ENCODE peak calls at places on chromosomes 12 and 14, in six cellular contexts. O is DND-41, Y is adipocyte, T is PC-3, U is neural progenitor cell, C is endodermal cell. P is an unnamed sample.

GRCh38 chr14:103315368-103315911 is 18.6 kb upstream of the EIF5 start:
- DNase-seq in U (no peak), Y (no peak), T (no peak), C (no peak), O (no peak), P (no peak)

GRCh38 chr14:81464253-81465001 is 64.3 kb upstream of the STON2 start:
- DNase-seq in O (peak), U (peak), T (peak), Y (peak), C (peak), P (peak)

GRCh38 chr14:57871487-57872080 is 5.7 kb upstream of the SLC35F4 start:
- DNase-seq in Y (peak), C (peak), U (peak), O (peak), T (peak), P (peak)

GRCh38 chr14:80095623-80096022 is 115.7 kb downstream of the DIO2 start:
- DNase-seq in T (peak), U (no peak), C (no peak), O (no peak), Y (peak), P (no peak)

GRCh38 chr12:130994821-130995375 is 41.2 kb downstream of the ADGRD1 start:
- DNase-seq in O (no peak), U (no peak), Y (no peak), T (no peak), C (no peak), P (no peak)

GRCh38 chr14:95562892-95563685 is 28.2 kb downstream of the GLRX5 start:
- DNase-seq in U (no peak), O (no peak), Y (peak), C (peak), T (no peak), P (peak)

GRCh38 chr14:64628940-64629403 is 75.3 kb upstream of the PLEKHG3 start:
- DNase-seq in Y (peak), U (no peak), T (peak), O (no peak), C (peak), P (no peak)

GRCh38 chr12:91111366-91112321 is at the start of gene LUM:
- DNase-seq in T (peak), U (peak), C (peak), Y (peak), O (no peak), P (no peak)

GRCh38 chr14:29054119-29054518 is 287.5 kb downstream of the FOXG1 start:
- DNase-seq in Y (peak), O (no peak), C (no peak), U (no peak), T (no peak), P (no peak)

GRCh38 chr12:8687846-8688601 is 9.8 kb upstream of the RIMKLB start:
- DNase-seq in U (peak), C (peak), Y (peak), O (peak), T (peak), P (no peak)

GRCh38 chr12:66228462-66228861 is 39.4 kb downstream of the IRAK3 start:
- DNase-seq in C (no peak), T (no peak), Y (no peak), U (no peak), O (no peak), P (no peak)

GRCh38 chr14:22599349-22599748 is 1.2 kb downstream of the ABHD4 start:
- DNase-seq in C (no peak), O (no peak), T (no peak), Y (no peak), U (no peak), P (no peak)

GRCh38 chr12:124953689-124954405 is 35.1 kb downstream of the DHX37 start:
- DNase-seq in O (no peak), T (no peak), Y (no peak), C (no peak), U (no peak), P (no peak)

DNA sequence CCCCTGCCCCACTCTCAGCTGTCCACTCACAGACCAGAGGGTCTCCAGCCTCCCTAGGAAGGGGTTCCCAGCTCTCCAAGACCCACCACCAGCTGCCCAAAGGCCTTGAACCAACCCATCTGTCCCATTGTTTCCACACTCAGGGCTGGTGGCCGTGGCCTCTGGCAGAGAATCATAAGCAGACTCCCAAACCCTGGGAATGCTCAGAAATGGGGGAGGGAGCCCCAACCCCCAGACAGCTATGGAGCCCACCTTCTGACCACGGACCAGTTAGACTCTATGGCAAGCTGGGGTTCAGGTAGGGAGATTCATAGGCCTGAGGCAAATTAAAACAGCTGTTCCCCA is 280.0 kb downstream of the DPF3 start:
- DNase-seq in U (no peak), C (peak), Y (no peak), T (no peak), O (no peak), P (no peak)
- H3K9ac ChIP-seq in U (no peak), C (no peak), Y (no peak), T (no peak), O (no peak), P (no peak)

GRCh38 chr14:99758121-99758871 is 34.9 kb upstream of the EML1 start:
- DNase-seq in C (peak), U (peak), O (no peak), Y (peak), T (peak), P (no peak)
- H3K9ac ChIP-seq in C (no peak), U (no peak), O (no peak), Y (no peak), T (peak), P (no peak)

GRCh38 chr12:123433615-123434014 is 2.9 kb downstream of the RILPL2 start:
- DNase-seq in U (no peak), O (no peak), T (no peak), Y (no peak), C (no peak), P (no peak)
- H3K9ac ChIP-seq in U (no peak), O (no peak), T (no peak), Y (no peak), C (no peak), P (no peak)

DNA sequence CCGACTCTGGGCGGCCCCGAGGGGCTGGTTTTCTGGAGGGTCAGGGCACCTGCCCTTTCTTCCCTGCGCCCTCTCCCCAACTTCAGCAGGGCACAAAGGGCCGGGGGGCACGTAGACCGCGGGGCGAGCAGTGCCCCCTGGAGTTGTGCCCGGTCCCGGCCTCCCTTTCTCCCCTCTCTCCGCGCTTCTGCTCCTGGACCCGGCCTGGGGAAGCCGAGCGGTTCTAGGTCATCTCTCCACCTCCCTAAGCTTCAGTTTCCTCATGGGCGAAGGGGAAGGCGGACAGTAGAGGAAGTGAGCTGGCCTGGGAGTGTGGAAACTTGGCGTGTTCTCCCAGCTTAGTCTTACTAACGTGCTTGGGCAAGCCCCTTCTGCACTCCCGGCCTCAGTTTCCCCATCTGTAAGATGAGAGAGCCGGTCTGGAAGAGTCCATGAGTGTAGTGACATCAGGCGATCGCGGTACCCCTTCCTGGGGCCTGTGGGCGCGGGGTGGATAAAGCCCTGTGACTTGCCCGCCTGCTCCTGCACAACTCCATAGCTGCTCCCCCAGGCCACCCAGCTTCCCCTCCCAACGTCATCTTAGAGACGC is 158.6 kb upstream of the PARP11 start:
- DNase-seq in O (no peak), U (no peak), C (peak), Y (no peak), T (peak), P (no peak)
- H3K9ac ChIP-seq in O (no peak), U (no peak), C (no peak), Y (peak), T (no peak), P (no peak)

DNA sequence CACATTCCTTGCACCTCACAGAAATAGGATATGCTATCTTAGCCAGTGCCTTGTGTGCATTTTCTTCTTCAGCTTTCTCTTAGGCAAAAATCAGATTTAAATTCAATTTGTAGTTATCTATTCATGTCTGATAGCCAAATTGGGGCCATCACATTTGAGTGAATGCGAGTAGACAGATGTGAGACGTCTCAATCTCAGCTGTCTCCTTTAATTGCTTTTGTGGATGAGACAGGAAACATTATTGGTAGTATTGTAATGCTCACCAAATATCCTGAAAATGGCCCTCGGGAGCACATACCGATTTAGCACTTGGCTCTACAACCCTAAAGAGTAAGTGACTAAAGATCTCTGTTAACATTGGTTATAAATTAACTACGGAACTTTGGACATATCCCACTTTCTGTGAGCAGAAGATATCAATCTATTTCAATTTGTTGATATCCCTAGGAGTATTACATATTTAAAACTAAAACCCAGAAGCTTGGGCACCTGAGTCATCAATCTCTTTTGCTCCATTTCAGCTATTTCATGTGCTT is 1012.5 kb upstream of the TMEM132C start:
- DNase-seq in Y (no peak), U (no peak), O (no peak), C (no peak), T (no peak), P (no peak)
- H3K9ac ChIP-seq in Y (no peak), U (no peak), O (no peak), C (no peak), T (no peak), P (no peak)

DNA sequence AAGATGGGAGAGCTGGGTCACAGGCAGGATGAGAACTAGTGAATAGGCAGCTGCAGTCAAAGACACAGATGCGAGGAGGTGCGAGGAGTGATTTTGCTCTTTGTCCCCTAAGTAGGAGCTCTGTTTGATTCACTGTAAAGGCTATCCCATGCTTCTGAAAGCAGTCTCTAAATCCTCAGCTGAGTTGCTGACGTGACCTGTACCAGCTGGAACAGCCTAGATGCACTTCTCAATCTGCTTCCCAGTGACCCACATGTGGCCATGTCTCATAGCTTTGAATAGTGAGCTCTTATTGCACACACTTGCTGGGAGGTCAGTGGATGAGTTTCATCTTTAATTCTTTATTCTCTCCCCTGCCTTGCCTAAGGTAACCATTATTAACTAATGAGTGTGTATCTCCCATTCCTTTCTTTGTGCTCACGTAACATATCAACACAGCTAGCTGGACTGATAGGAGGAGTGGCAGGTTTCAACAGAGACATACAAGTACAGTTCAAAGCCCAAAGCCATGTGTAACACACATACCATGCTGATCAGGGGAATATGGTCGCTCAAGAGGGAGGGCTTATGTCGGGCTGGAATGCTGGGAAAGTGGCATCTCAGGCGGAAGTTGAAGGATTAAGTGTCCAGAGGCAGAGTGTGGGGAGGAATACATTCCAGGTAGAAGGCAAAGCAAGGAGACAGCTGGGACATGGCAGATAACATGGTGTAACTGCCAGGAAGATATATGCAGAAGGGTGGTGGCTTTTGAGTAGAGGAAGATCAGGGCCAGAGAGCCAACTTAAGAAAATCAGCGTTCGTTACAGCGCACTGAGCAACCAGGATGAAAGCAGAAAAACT is 15.4 kb upstream of the YY1 start:
- DNase-seq in U (peak), O (no peak), T (no peak), Y (no peak), C (peak), P (no peak)
- H3K9ac ChIP-seq in U (peak), O (no peak), T (no peak), Y (no peak), C (no peak), P (peak)

GRCh38 chr14:100065942-100066574 is 836 bp downstream of the EVL start:
- DNase-seq in T (no peak), C (no peak), Y (no peak), O (peak), U (no peak), P (no peak)

GRCh38 chr14:100067481-100067880 is 2.3 kb downstream of the EVL start:
- DNase-seq in Y (no peak), U (no peak), T (no peak), O (peak), C (no peak), P (no peak)

GRCh38 chr14:100065161-100065871 is at the start of gene EVL:
- DNase-seq in C (no peak), Y (no peak), O (peak), U (no peak), T (no peak), P (no peak)

GRCh38 chr14:100067971-100068959 is 3.0 kb downstream of the EVL start:
- DNase-seq in U (no peak), Y (no peak), O (peak), T (peak), C (no peak), P (no peak)

GRCh38 chr14:100066984-100067383 is 1.8 kb downstream of the EVL start:
- DNase-seq in U (no peak), O (peak), Y (no peak), T (no peak), C (no peak), P (no peak)
- H3K9ac ChIP-seq in U (no peak), O (peak), Y (no peak), T (no peak), C (no peak), P (no peak)

DNA sequence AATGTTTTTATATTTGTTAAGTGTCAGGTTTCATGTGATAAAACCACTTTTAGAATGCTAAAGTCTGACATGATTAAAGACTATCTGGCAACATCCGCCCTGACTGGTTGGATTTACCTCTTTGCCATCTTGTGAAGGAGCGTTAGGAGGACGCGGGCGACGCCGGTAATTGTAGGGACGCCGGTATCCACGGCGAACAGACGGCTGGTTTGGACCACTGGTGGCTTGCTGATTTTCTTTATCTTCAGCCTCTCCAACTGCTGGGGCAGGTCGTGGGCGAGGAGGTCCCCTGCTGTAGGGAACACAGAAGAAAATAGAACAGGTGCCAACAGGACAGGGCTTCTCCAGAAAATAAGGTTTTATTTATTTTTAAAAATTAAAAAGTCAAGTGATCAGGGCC is 21.3 kb downstream of the YBX3 start:
- DNase-seq in U (no peak), Y (no peak), O (no peak), T (no peak), C (no peak), P (no peak)
- H3K9ac ChIP-seq in U (no peak), Y (peak), O (no peak), T (no peak), C (no peak), P (no peak)

DNA sequence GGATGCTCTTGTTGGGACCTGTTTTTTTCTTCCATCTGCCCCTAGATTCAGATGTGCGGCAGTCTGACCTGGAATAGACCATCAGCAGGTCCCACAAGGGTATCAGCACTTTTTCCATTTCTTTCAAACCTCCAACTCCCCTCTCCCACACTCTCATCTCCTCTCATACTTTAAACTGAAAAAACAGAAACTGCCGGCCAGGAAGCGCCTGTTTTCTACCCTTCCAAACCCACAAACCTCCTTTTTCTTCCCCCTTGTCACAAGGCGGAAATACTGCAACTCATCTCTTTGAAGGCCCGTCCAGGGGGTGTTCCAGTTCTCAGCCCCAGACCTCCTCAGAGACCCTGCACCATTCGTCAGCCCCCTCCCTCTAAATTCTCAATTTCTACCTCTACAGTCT is 62.5 kb upstream of the FKBP4 start:
- DNase-seq in Y (no peak), O (no peak), U (no peak), C (no peak), T (no peak), P (no peak)
- H3K9ac ChIP-seq in Y (no peak), O (no peak), U (no peak), C (no peak), T (no peak), P (no peak)